ENCODE peak calls at places on chromosomes 13 and 19, in eight cellular contexts. Z, N, F, S, O, G, B and P are unnamed samples.

GRCh38 chr13:60590775-60591174 is 193.8 kb downstream of the TDRD3 start:
- DNase-seq in Z (no peak), N (no peak), F (no peak), S (no peak), O (no peak), G (no peak), B (no peak), P (no peak)

GRCh38 chr19:6639439-6639838 is 30.5 kb downstream of the TNFSF14 start:
- DNase-seq in Z (no peak), N (no peak), F (peak; percentile 88), S (no peak), O (no peak), G (no peak), B (peak; percentile 63), P (no peak)

GRCh38 chr19:53254451-53255341 is at the start of gene ZNF677:
- DNase-seq in Z (peak; percentile 90), N (peak; percentile 44), F (peak; percentile 32), S (peak; percentile 48), O (peak; percentile 94), G (peak; percentile 90), B (peak; percentile 65), P (peak; percentile 42)

GRCh38 chr13:112940236-112940635 is 28.8 kb upstream of the MCF2L start:
- DNase-seq in Z (no peak), N (no peak), F (no peak), S (no peak), O (peak; percentile 83), G (no peak), B (no peak), P (no peak)

GRCh38 chr19:46932346-46932745 is 71.5 kb downstream of the ARHGAP35 start:
- DNase-seq in Z (no peak), N (no peak), F (no peak), S (no peak), O (no peak), G (peak; percentile 29), B (peak; percentile 73), P (no peak)

GRCh38 chr13:38998739-38999138 is 8.1 kb upstream of the STOML3 start:
- DNase-seq in Z (no peak), N (no peak), F (no peak), S (no peak), O (no peak), G (no peak), B (no peak), P (no peak)

GRCh38 chr13:73275163-73275562 is 216.4 kb downstream of the KLF5 start:
- DNase-seq in Z (no peak), N (no peak), F (no peak), S (no peak), O (no peak), G (no peak), B (no peak), P (no peak)

GRCh38 chr19:32930567-32930966 is 41.2 kb downstream of the CEP89 start:
- DNase-seq in Z (no peak), N (no peak), F (no peak), S (no peak), O (no peak), G (no peak), B (no peak), P (no peak)

GRCh38 chr19:3668331-3669133 is 31.7 kb downstream of the PIP5K1C start:
- DNase-seq in Z (no peak), N (no peak), F (no peak), S (no peak), O (no peak), G (no peak), B (no peak), P (no peak)

GRCh38 chr19:3670796-3671679 is 29.2 kb downstream of the PIP5K1C start:
- DNase-seq in Z (peak; percentile 89), N (no peak), F (no peak), S (peak; percentile 74), O (no peak), G (peak; percentile 88), B (no peak), P (no peak)

GRCh38 chr19:3669134-3669436 is 31.2 kb downstream of the PIP5K1C start:
- DNase-seq in Z (no peak), N (no peak), F (no peak), S (no peak), O (no peak), G (no peak), B (no peak), P (no peak)

GRCh38 chr19:3670258-3670795 is 29.9 kb downstream of the PIP5K1C start:
- DNase-seq in Z (peak; percentile 92), N (no peak), F (no peak), S (peak; percentile 76), O (no peak), G (peak; percentile 96), B (no peak), P (no peak)

DNA sequence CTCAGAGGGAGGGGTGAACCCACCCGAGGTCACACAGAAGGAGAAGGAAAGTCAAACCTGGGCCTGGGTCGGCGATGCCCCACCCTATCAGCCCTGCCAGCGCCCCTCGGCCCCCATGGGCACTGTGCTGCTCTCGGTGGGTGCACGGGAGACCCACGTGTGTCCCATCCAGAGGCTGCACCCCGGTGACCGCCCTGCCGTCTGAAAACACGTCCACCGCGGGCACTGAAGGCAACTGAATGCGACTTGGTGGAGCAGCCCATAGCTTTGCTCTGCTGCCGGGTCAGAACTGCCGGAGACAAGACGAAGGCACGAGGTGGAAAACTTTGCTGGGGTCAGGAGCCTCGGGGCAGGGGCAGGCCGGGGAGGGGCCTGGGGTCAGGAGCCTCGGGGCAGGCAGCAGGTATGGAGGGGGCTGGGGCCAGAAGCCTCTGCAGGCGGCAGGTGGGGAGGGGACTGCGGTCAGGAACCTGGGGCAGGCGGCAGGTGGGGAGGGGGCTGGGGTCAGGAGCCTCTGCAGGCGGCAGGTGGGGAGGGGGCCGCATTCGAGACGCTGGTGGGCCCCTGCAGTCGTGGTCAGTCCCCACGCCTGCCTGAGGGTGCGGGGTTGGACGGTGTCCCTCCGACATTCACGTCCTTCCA is 30.5 kb downstream of the PIP5K1C start:
- DNase-seq in Z (no peak), N (no peak), F (no peak), S (no peak), O (no peak), G (no peak), B (no peak), P (no peak)
- H3K27ac ChIP-seq in Z (peak overlapping the region; percentile 99), N (no peak overlapping the region), F (no peak overlapping the region), S (peak overlapping the region; percentile 100), O (no peak overlapping the region), G (peak overlapping the region; percentile 95), B (no peak overlapping the region), P (no peak overlapping the region)

GRCh38 chr19:1090731-1091543 is 4.2 kb downstream of the POLR2E start:
- DNase-seq in Z (no peak), N (no peak), F (no peak), S (no peak), O (no peak), G (no peak), B (no peak), P (no peak)

GRCh38 chr19:1089891-1090290 is 5.3 kb downstream of the POLR2E start:
- DNase-seq in Z (no peak), N (no peak), F (no peak), S (no peak), O (no peak), G (no peak), B (no peak), P (no peak)

GRCh38 chr19:1093330-1093729 is 1.8 kb downstream of the POLR2E start:
- DNase-seq in Z (no peak), N (no peak), F (no peak), S (no peak), O (no peak), G (no peak), B (no peak), P (no peak)

GRCh38 chr19:1093811-1094553 is 1.2 kb downstream of the POLR2E start:
- DNase-seq in Z (no peak), N (no peak), F (no peak), S (no peak), O (no peak), G (no peak), B (no peak), P (no peak)

DNA sequence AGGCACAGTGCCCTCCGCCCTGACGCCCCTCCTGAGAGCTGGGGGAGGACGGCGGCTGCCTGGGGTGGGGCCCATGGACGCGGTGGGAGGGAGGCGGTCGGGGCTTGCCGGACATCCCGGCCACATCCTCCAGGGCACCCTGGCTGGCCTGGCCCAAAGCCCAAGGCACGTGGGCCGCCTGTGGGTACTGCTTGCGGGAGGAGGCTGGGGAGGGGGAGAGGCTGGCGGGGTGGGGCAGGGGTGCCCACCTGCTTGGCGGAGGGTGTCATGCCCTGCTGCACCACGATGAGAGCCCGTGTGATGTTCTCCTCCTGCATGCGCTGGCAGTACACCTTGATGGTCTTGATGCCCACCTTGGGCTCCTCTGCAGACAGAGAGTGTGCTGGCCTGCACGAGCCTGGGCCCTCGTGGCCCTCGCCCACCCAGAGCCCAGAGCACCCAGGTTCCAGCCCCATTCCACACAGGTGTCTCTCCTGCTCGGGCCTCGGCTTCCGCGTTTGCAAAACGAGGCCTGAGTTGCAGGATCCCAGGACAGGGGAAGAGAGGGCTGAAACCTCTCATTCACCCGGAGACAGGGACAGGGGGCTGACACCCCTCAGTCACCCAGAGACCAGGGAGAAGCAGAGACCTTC is 3.5 kb downstream of the POLR2E start:
- DNase-seq in Z (no peak), N (no peak), F (no peak), S (no peak), O (no peak), G (no peak), B (no peak), P (no peak)
- H3K4me1 ChIP-seq in Z (peaks cover 29% of the 10 kb centered on the region), N (peaks cover 69% of the 10 kb centered on the region), F (peaks cover 5% of the 10 kb centered on the region), S (peaks cover 10% of the 10 kb centered on the region), O (peaks cover 9% of the 10 kb centered on the region), G (peaks cover 5% of the 10 kb centered on the region), B (peaks cover 12% of the 10 kb centered on the region), P (peaks cover 45% of the 10 kb centered on the region)

DNA sequence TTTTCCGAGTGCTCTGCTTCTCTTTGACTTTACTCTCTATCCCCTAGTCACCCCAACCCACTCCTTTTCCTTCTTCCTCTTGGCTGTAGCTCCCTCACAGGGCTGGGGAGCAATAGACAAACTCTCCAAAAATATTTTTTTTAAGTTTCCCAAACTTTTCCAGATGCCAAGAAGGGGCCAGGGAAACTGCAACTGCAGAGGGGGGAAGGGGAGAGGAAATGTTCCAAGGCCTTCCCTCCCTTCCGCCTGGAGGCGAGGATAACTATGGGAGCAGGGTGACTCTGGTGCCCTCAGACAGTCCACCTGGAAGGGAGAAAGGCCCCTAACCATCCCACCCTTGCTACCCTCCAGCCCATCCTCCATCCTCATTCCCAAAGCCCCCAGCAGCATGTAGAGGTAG is 49.4 kb downstream of the LYL1 start:
- DNase-seq in Z (no peak), N (no peak), F (no peak), S (no peak), O (no peak), G (peak; percentile 26), B (no peak), P (no peak)
- H3K27ac ChIP-seq in Z (peak overlapping the region; percentile 99), N (no peak overlapping the region), F (peak overlapping the region; percentile 99), S (peak overlapping the region; percentile 99), O (peak overlapping the region; percentile 100), G (peak overlapping the region; percentile 95), B (peak overlapping the region; percentile 99), P (no peak overlapping the region)

GRCh38 chr13:110444226-110444653 is 117.3 kb downstream of the RAB20 start:
- DNase-seq in Z (no peak), N (no peak), F (no peak), S (no peak), O (no peak), G (peak; percentile 49), B (peak; percentile 24), P (no peak)

GRCh38 chr13:110445183-110445582 is 116.3 kb downstream of the RAB20 start:
- DNase-seq in Z (no peak), N (no peak), F (no peak), S (no peak), O (no peak), G (peak; percentile 43), B (no peak), P (no peak)

GRCh38 chr13:110445722-110446569 is 115.6 kb downstream of the RAB20 start:
- DNase-seq in Z (no peak), N (no peak), F (no peak), S (no peak), O (no peak), G (peak; percentile 24), B (peak; percentile 59), P (no peak)

GRCh38 chr13:110442946-110443632 is 118.4 kb downstream of the RAB20 start:
- DNase-seq in Z (no peak), N (no peak), F (no peak), S (no peak), O (no peak), G (peak; percentile 68), B (peak; percentile 47), P (no peak)

GRCh38 chr13:110443633-110444225 is 117.8 kb downstream of the RAB20 start:
- DNase-seq in Z (no peak), N (no peak), F (no peak), S (no peak), O (no peak), G (no peak), B (no peak), P (no peak)
- H3K4me1 ChIP-seq in Z (peaks cover 45% of the 10 kb centered on the region), N (no peaks in the 10 kb centered on the region), F (no peaks in the 10 kb centered on the region), S (peaks cover 7% of the 10 kb centered on the region), O (peaks cover 9% of the 10 kb centered on the region), G (peaks cover 28% of the 10 kb centered on the region), B (peaks cover 49% of the 10 kb centered on the region), P (no peaks in the 10 kb centered on the region)